ENCODE peak calls at places on chromosomes 12 and 14, in four cellular contexts. H is stomach, X is transverse colon, I is spleen. L is an unnamed sample.

GRCh38 chr14:86055512-86055911 is 525.6 kb downstream of the FLRT2 start:
- DNase-seq in I (no peak), X (no peak), H (no peak), L (no peak)

GRCh38 chr14:101480022-101480746 is 81.1 kb upstream of the DIO3 start:
- DNase-seq in H (peak; percentile 15), X (no peak), I (peak; percentile 41), L (no peak)

GRCh38 chr12:124658302-124658701 is 90.9 kb upstream of the NCOR2 start:
- DNase-seq in I (no peak), X (no peak), H (no peak), L (no peak)

GRCh38 chr12:25557830-25558436 is 4.8 kb upstream of the LMNTD1 start:
- DNase-seq in H (no peak), I (no peak), X (no peak), L (no peak)

GRCh38 chr14:37546621-37547447 is 48.2 kb downstream of the FOXA1 start:
- DNase-seq in X (no peak), I (no peak), H (no peak), L (no peak)

GRCh38 chr12:107461222-107461980 is 224.2 kb upstream of the PWP1 start:
- DNase-seq in X (no peak), I (peak; percentile 9), H (no peak), L (no peak)

GRCh38 chr12:89492883-89493282 is 31.7 kb downstream of the GALNT4 start:
- DNase-seq in H (peak; percentile 36), I (no peak), X (peak; percentile 67), L (no peak)

GRCh38 chr12:89160716-89161123 is 191.6 kb downstream of the DUSP6 start:
- DNase-seq in I (peak; percentile 69), H (no peak), X (peak; percentile 15), L (no peak)

GRCh38 chr12:74365178-74365964 is 172.3 kb upstream of the ATXN7L3B start:
- DNase-seq in H (no peak), I (no peak), X (no peak), L (no peak)

GRCh38 chr12:81167694-81168093 is 89.8 kb downstream of the ACSS3 start:
- DNase-seq in I (no peak), H (no peak), X (no peak), L (no peak)

GRCh38 chr12:107511292-107511691 is 174.3 kb upstream of the PWP1 start:
- DNase-seq in I (no peak), X (no peak), H (no peak), L (no peak)

GRCh38 chr12:90234455-90234854 is 525.8 kb upstream of the ATP2B1 start:
- DNase-seq in H (no peak), I (no peak), X (no peak), L (no peak)

GRCh38 chr12:124233846-124234620 is 60.9 kb upstream of the RFLNA start:
- DNase-seq in I (no peak), H (no peak), X (no peak), L (no peak)

GRCh38 chr12:123134265-123134664 is 16.6 kb downstream of the PITPNM2 start:
- DNase-seq in X (no peak), I (peak; percentile 52), H (no peak), L (no peak)

GRCh38 chr14:34722723-34723545 is 8.5 kb upstream of the CFL2 start:
- DNase-seq in H (peak; percentile 32), X (peak; percentile 27), I (no peak), L (peak; percentile 34)

GRCh38 chr12:80178846-80179245 is 79.5 kb downstream of the OTOGL start:
- DNase-seq in I (no peak), H (no peak), X (no peak), L (no peak)

GRCh38 chr12:80777587-80777986 is 60.9 kb downstream of the MYF5 start:
- DNase-seq in I (no peak), X (no peak), H (no peak), L (no peak)

GRCh38 chr14:61475316-61475715 is 153.9 kb downstream of the PRKCH start:
- DNase-seq in I (no peak), X (no peak), H (no peak), L (no peak)

GRCh38 chr14:101454229-101454628 is 107.1 kb upstream of the DIO3 start:
- DNase-seq in I (peak; percentile 7), H (peak; percentile 3), X (no peak), L (no peak)

GRCh38 chr12:3550839-3551238 is 59.8 kb downstream of the PRMT8 start:
- DNase-seq in I (no peak), X (no peak), H (no peak), L (no peak)

GRCh38 chr14:99244960-99245340 is 27.0 kb downstream of the BCL11B start:
- DNase-seq in H (no peak), X (no peak), I (no peak), L (no peak)

GRCh38 chr12:89857652-89858274 is 149.1 kb upstream of the ATP2B1 start:
- DNase-seq in I (no peak), X (no peak), H (no peak), L (no peak)

GRCh38 chr14:40859065-40859464 is 747.6 kb upstream of the LRFN5 start:
- DNase-seq in I (no peak), X (no peak), H (no peak), L (no peak)

GRCh38 chr12:120529641-120530314 is 820 bp upstream of the COQ5 start:
- DNase-seq in X (peak; percentile 44), H (peak; percentile 36), I (no peak), L (no peak)

GRCh38 chr14:64720190-64720589 is 16.0 kb downstream of the PLEKHG3 start:
- DNase-seq in I (no peak), X (peak; percentile 81), H (peak; percentile 54), L (no peak)

GRCh38 chr14:68140111-68140741 is 320.6 kb downstream of the RAD51B start:
- DNase-seq in X (peak; percentile 59), I (no peak), H (peak; percentile 38), L (no peak)

GRCh38 chr12:15829255-15829654 is 40.1 kb upstream of the EPS8 start:
- DNase-seq in X (no peak), I (no peak), H (no peak), L (no peak)

GRCh38 chr14:103246089-103246488 is 87.9 kb upstream of the EIF5 start:
- DNase-seq in I (no peak), X (no peak), H (no peak), L (no peak)

GRCh38 chr14:103031956-103032355 is 25.4 kb downstream of the CDC42BPB start:
- DNase-seq in I (peak; percentile 49), H (peak; percentile 44), X (peak; percentile 49), L (no peak)

GRCh38 chr12:70692681-70693288 is 55.6 kb upstream of the PTPRB start:
- DNase-seq in I (no peak), X (no peak), H (no peak), L (no peak)

DNA sequence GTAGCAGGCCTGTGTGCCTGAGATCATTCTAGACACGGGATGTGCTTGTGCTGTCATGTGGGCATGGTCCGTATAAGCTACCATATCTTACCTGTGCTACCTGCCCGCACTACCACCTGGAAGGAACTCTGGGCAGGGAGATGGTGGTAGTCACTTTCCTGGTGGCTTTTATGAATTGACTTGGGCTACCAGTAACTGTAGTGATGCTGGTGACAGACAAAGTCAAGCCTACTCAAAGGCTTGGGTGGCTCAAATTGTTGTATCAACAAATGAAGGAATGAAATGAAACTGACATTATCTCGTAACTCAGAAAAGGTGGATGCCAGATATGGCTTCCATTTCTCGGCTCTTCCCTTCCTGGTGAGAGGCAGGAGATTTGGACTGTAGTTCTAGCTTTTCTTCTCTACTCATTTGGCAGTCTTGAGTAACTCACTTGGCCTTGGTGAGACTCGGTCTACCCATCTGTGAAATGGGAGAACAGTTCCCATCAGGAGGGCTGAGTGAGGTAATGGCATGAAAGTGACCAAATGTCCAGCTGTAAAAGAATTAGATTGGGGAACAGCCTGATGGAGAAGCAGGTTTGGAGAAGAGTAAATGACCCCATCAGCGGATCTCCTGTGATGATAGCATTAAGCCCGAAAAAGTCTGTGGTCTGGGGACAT is 81.3 kb downstream of the NOS1 start:
- DNase-seq in X (no peak), I (no peak), H (no peak), L (no peak)
- TF ChIP-seq POLR2A in X (no peak), I (no peak), H (no peak), L (no peak)

GRCh38 chr12:132525833-132526455 is 36.0 kb downstream of the FBRSL1 start:
- DNase-seq in I (no peak), X (no peak), H (no peak), L (no peak)

GRCh38 chr12:132522586-132523380 is 32.8 kb downstream of the FBRSL1 start:
- DNase-seq in X (no peak), H (no peak), I (no peak), L (no peak)

GRCh38 chr12:132523576-132524331 is 33.8 kb downstream of the FBRSL1 start:
- DNase-seq in X (peak; percentile 73), H (peak; percentile 79), I (peak; percentile 94), L (peak; percentile 95)

GRCh38 chr12:132525011-132525832 is 35.3 kb downstream of the FBRSL1 start:
- DNase-seq in I (no peak), H (no peak), X (no peak), L (no peak)

GRCh38 chr12:132524405-132524804 is 34.5 kb downstream of the FBRSL1 start:
- DNase-seq in I (no peak), X (no peak), H (peak; percentile 90), L (no peak)
- TF ChIP-seq POLR2AphosphoS5 in I (no peak), X (no peak), H (peak; percentile 6), L (no peak)

GRCh38 chr12:110733857-110734373 is 8.8 kb downstream of the PPP1CC start:
- DNase-seq in I (no peak), X (no peak), H (no peak), L (no peak)

GRCh38 chr12:110731479-110731878 is 11.2 kb downstream of the PPP1CC start:
- DNase-seq in I (no peak), X (no peak), H (no peak), L (no peak)

GRCh38 chr12:110732572-110732971 is 10.1 kb downstream of the PPP1CC start:
- DNase-seq in I (no peak), X (no peak), H (no peak), L (no peak)

GRCh38 chr12:110737532-110737931 is 5.2 kb downstream of the PPP1CC start:
- DNase-seq in H (no peak), I (no peak), X (no peak), L (no peak)

DNA sequence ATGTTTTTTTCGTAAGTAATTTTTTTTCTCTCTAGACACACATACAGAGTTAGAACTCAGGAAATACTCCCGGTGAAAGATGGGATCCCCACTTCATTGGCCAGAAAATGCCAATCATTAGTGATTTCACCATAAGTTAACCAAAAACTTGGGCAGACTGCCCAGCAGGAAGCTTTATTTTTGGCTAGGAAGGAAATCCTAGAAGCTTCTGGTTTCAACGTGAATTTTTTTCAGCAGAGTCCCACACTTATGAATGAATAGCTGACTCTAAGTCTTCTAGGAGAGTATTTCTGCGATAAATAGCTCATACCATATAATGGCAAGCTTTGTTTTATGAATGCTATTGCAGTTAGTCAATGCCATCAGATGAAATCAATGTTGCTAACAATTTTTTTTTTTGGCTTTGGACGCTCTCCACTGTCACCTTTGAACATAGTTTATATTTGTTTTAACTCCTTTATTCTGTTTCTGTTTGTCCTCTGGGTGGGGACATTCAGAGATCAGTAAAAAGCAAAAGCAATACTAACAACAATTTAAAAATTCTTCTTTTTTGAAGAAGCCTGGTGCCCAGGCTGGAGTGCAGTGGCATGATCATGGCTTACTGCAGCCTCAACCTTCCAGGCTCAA is 9.5 kb downstream of the PPP1CC start:
- DNase-seq in X (no peak), I (no peak), H (no peak), L (no peak)
- TF ChIP-seq POLR2A in X (no peak), I (no peak), H (no peak), L (no peak)

DNA sequence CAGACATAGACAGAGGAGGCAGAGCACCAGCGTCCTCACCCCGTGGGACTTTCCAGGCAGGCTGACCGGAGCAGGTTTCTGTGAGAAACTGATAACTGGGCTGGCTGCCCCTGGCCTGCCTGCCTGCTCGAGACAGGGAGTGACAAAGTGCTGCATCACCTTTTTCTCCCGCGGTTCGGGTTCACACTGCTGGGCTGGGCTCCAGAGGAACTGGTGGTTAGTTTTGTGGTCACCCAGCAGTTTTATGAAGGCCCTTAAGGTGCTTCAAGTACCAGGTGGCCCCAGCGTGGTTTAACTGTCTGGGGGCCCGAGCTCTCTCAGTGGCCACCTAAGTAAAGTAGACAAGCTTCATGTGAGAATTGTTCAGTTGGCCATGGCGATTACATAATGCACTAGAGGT is 1073.6 kb downstream of the BCL11B start:
- DNase-seq in X (peak; percentile 19), I (no peak), H (no peak), L (no peak)
- TF ChIP-seq POLR2AphosphoS5 in X (no peak), I (no peak), H (no peak), L (no peak)

L was measured in GM12891.